ENCODE peak calls at places on chromosomes 2 and 18, in four cellular contexts. I is PC-9, E is HAP-1, C is heart left ventricle. P is an unnamed sample.

GRCh38 chr2:216372761-216373291 is 543 bp upstream of the MARCHF4 start:
- DNase-seq in C (no peak), E (no peak), I (peak; percentile 81), P (no peak)

GRCh38 chr2:132038179-132038882 is 123.4 kb downstream of the ANKRD30BL start:
- DNase-seq in E (peak; percentile 9), I (no peak), C (no peak), P (no peak)

GRCh38 chr2:172299741-172300140 is 127.6 kb upstream of the ITGA6 start:
- DNase-seq in I (no peak), E (no peak), C (peak; percentile 47), P (no peak)

GRCh38 chr18:31740180-31740579 is 20.5 kb downstream of the SLC25A52 start:
- DNase-seq in E (no peak), I (no peak), C (no peak), P (no peak)

GRCh38 chr2:45879406-45879805 is 227.9 kb downstream of the PRKCE start:
- DNase-seq in C (no peak), E (no peak), I (no peak), P (no peak)

GRCh38 chr2:218261424-218262273 is 834 bp downstream of the GPBAR1 start:
- DNase-seq in C (no peak), I (no peak), E (no peak), P (no peak)

GRCh38 chr2:72032481-72033041 is 115.1 kb downstream of the CYP26B1 start:
- DNase-seq in E (no peak), C (no peak), I (no peak), P (peak; percentile 20)

GRCh38 chr18:74818776-74819175 is 221.1 kb downstream of the ZNF407 start:
- DNase-seq in C (no peak), E (no peak), I (no peak), P (no peak)

GRCh38 chr2:166032361-166032760 is 78.8 kb upstream of the TTC21B start:
- DNase-seq in C (no peak), I (no peak), E (no peak), P (no peak)

GRCh38 chr2:27902143-27902542 is 11.6 kb downstream of the BABAM2 start:
- DNase-seq in E (no peak), C (no peak), I (no peak), P (no peak)

GRCh38 chr2:201924453-201924852 is 109.2 kb upstream of the FZD7 start:
- DNase-seq in E (no peak), C (no peak), I (no peak), P (no peak)

GRCh38 chr18:59006461-59007067 is 133.1 kb upstream of the SEC11C start:
- DNase-seq in E (no peak), I (no peak), C (no peak), P (no peak)

GRCh38 chr18:59005266-59005665 is 134.4 kb upstream of the SEC11C start:
- DNase-seq in C (peak; percentile 64), E (peak; percentile 36), I (peak; percentile 69), P (no peak)

GRCh38 chr18:59001166-59001565 is 136.5 kb downstream of the ZNF532 start:
- DNase-seq in C (no peak), E (no peak), I (no peak), P (peak; percentile 4)

GRCh38 chr18:58998421-58999203 is 133.9 kb downstream of the ZNF532 start:
- DNase-seq in E (peak; percentile 43), C (peak; percentile 80), I (no peak), P (peak; percentile 42)

DNA sequence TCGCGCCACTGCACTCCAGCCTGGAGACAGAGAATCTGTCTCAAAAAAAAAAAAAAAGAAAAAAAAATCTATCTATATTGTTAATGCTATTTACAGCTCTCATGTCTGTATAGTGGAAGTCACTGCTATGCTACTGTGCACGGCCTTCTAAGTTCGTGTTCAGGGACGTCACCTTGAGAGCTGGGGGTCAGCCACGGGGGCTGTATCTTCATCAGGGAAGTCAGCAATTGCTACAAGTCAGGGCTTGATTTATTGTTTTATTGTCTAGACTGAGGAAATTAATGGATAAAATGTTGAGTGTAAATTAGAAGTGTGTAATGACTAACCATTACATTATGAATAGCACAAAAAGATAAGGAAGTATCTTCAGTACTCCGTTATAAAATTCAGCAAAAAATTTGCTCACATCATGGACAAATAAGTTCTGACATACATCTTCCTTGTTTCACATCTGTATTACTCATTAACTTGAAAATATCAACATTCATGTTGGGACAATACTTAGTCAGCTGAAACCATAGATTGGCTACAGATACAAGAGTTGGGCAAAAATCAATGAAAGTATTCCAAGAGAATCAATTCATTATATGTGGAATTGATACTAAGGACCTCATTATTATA is 136.6 kb upstream of the SEC11C start:
- DNase-seq in E (no peak), I (no peak), C (no peak), P (no peak)
- H3K9me3 ChIP-seq in E (peaks cover 6% of the 10 kb centered on the region), I (no peaks in the 10 kb centered on the region), C (peaks cover 7% of the 10 kb centered on the region), P (no peaks in the 10 kb centered on the region)

DNA sequence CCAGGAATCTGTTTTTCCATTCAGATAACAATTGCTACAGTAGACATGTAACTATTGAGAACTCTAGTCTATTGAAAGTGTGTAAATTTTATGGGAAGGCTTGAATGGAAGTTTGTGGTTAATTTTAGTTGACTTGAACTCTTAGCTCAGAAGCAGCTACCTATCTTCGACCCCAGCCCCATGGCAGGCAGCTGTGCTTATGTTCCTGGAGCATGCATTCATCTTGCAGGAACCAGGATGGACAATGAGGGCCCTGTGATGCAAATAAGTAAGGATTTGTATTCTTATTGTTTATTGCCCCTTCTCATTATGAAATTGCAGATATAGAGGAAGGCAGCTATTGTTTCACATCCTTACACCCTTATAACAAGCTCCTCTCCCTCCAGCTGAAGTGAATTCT is 1252.2 kb downstream of the DPP10 start:
- DNase-seq in C (no peak), I (no peak), E (peak; percentile 79), P (no peak)
- H3K9me3 ChIP-seq in C (no peaks in the 10 kb centered on the region), I (no peaks in the 10 kb centered on the region), E (no peaks in the 10 kb centered on the region), P (no peaks in the 10 kb centered on the region)

DNA sequence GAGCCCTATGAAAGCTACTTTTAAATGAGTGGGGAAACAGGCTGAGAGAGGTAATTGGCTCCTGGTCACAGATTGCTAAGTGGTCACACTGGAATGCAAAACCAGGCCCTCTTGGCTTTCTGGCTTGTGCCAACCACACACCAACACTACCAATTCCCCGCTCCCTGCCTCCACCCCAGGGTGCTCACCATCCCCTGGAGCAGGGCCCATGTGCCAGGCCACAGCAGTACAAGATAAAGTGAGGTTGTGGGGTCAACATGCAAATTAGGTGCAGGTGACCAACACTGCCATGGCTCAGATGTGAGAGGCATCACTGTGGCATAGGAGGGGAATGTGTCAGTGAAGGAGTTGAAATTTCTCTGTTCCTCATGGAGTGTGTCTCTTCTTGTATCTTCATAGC is 312.5 kb downstream of the MYCN start:
- DNase-seq in E (no peak), C (no peak), I (no peak), P (no peak)
- H3K9me3 ChIP-seq in E (no peaks in the 10 kb centered on the region), C (no peaks in the 10 kb centered on the region), I (no peaks in the 10 kb centered on the region), P (no peaks in the 10 kb centered on the region)

GRCh38 chr2:239605976-239606375 is 205.2 kb upstream of the HDAC4 start:
- DNase-seq in C (no peak), I (no peak), E (no peak), P (peak; percentile 29)
- H3K9me3 ChIP-seq in C (no peaks in the 10 kb centered on the region), I (no peaks in the 10 kb centered on the region), E (no peaks in the 10 kb centered on the region), P (no peaks in the 10 kb centered on the region)

DNA sequence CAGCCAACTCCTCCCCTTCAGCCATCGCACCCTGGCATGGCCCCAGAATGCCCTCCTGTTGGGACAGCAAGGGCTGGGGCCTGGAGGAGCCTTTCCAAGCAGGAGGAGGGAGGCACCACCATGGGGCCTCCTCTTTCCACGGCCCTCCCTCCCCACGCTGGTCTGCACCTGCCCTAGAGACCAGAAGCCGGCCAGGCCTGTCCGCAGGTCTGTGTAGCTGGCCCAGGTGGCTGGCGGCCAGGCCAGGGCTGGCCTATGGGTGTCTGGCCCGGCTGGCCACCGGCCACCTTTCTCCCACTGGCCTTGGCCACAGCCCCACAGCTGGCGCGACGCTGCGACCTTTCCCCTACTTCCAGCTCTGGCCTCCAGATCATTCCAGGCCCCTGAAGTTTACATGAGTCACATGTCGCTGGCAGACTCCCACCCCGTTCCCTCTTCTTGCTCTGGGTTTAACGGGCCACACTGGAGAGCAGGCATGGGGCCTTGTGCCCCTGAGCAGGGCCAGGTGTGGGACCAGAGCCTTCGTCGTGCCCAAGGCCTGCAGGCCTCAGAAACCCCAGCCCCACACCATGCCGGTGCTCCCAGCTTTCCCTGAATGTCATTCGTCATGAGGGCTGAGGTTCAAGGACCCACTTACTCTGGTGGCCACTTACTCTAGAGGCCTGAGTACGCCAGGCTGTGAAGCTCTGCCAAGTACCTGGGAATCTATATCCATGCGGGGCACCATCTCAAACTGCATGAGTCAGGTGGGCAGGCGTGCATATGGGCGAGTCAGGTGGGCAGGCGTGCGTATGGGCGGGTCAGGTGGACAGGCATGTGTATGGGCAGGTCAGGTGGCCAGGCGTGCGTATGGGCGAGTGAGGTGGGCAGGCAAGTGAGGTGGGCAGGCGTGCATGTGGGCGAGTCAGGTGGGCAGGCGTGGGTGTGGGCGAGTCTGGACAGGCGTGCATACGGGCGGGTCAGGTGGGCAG is 33.3 kb upstream of the KLF11 start:
- DNase-seq in E (no peak), I (no peak), C (peak; percentile 95), P (no peak)
- H3K9me3 ChIP-seq in E (no peaks in the 10 kb centered on the region), I (no peaks in the 10 kb centered on the region), C (no peaks in the 10 kb centered on the region), P (no peaks in the 10 kb centered on the region)

GRCh38 chr2:236644502-236644911 is 74.9 kb downstream of the ACKR3 start:
- DNase-seq in E (no peak), I (no peak), C (no peak), P (no peak)
- H3K9me3 ChIP-seq in E (no peaks in the 10 kb centered on the region), I (peaks cover 11% of the 10 kb centered on the region), C (peaks cover 16% of the 10 kb centered on the region), P (peaks cover 25% of the 10 kb centered on the region)

P was measured in lung.